ENCODE peak calls at places on chromosomes 3 and 15, in five cellular contexts. V is naive thymus-derived CD4-positive, alpha-beta T cell; B is Peyer's patch; H is fibroblast of lung; P is heart left ventricle. X is an unnamed sample. For H3K27me3 and H3K36me3, the result is how much of the 10 kb centered on the place peaks cover.

GRCh38 chr3:25532763-25533162 is 104.7 kb downstream of the RARB start:
- DNase-seq in V (no peak), B (peak), H (peak), P (no peak), X (no peak)

GRCh38 chr3:175511219-175511780 is 652.2 kb downstream of the NAALADL2 start:
- DNase-seq in V (no peak), B (no peak), H (no peak), P (no peak), X (no peak)

GRCh38 chr3:122558605-122559004 is 5.5 kb downstream of the PARP9 start:
- DNase-seq in V (no peak), B (no peak), H (no peak), P (no peak), X (no peak)

GRCh38 chr15:81011593-81011992 is 10.9 kb downstream of the TLNRD1 start:
- DNase-seq in V (no peak), B (no peak), H (no peak), P (no peak), X (no peak)

GRCh38 chr3:178562143-178562868 is 26.1 kb downstream of the KCNMB2 start:
- DNase-seq in V (no peak), B (no peak), H (peak), P (peak), X (no peak)

GRCh38 chr15:50939911-50940310 is 31.4 kb downstream of the AP4E1 start:
- DNase-seq in V (no peak), B (no peak), H (peak), P (no peak), X (no peak)

GRCh38 chr3:194095464-194095863 is 40.5 kb upstream of the HES1 start:
- DNase-seq in V (no peak), B (peak), H (no peak), P (peak), X (no peak)

GRCh38 chr3:168863561-168863960 is 767.8 kb upstream of the GOLIM4 start:
- DNase-seq in V (no peak), B (no peak), H (no peak), P (no peak), X (no peak)

GRCh38 chr3:32958509-32958908 is 7.1 kb downstream of the CCR4 start:
- DNase-seq in V (no peak), B (no peak), H (no peak), P (no peak), X (no peak)

GRCh38 chr3:149603126-149604074 is 54.4 kb downstream of the WWTR1 start:
- DNase-seq in V (no peak), B (no peak), H (peak), P (no peak), X (no peak)

GRCh38 chr3:73036694-73037368 is 24.6 kb upstream of the EBLN2 start:
- DNase-seq in V (no peak), B (no peak), H (no peak), P (no peak), X (no peak)

GRCh38 chr15:100783296-100783695 is 96.3 kb upstream of the ALDH1A3 start:
- DNase-seq in V (no peak), B (peak), H (no peak), P (no peak), X (no peak)

GRCh38 chr3:97880267-97880666 is 58.5 kb downstream of the CRYBG3 start:
- DNase-seq in V (no peak), B (no peak), H (no peak), P (no peak), X (no peak)

GRCh38 chr15:92531406-92531805 is 124.2 kb downstream of the FAM174B start:
- DNase-seq in V (no peak), B (no peak), H (no peak), P (no peak), X (no peak)

GRCh38 chr3:124691599-124691998 is 38.7 kb upstream of the UMPS start:
- DNase-seq in V (no peak), B (no peak), H (peak), P (no peak), X (no peak)

GRCh38 chr3:124680521-124680920 is 49.7 kb upstream of the UMPS start:
- DNase-seq in V (no peak), B (no peak), H (no peak), P (no peak), X (no peak)

GRCh38 chr3:124688580-124689454 is 41.4 kb upstream of the UMPS start:
- DNase-seq in V (peak), B (peak), H (peak), P (peak), X (no peak)

GRCh38 chr3:124685481-124685880 is 44.8 kb upstream of the UMPS start:
- DNase-seq in V (no peak), B (no peak), H (no peak), P (no peak), X (peak)

DNA sequence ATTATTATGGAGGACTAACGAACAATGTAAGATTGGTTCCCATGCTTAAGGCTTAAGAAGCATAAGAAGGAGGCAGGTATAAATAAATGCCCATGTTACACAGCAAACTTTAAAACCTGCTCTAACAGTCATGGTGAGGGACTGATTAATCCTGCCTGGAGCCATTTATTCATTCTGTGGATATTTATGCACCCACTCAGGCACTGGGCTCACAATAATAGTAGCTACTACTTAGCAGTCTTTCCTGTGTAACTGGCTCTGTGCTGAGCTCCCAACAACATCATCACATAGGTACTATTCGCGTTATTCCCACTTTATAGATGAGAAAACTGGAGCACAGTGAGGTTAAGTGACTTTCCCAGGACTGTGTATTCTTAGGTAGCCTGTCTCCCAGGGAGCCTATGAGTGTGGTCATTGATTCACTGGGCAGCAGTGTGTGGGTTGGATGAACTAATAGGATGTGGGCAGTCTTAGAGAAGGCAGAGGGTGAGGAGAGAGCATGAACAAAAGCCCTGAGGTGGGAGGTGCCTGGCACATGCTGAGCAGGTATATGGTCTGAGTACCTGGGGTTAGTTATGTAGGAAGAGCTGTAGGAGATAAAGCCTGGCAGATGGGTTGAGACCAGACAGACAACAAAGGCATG is 44.1 kb upstream of the UMPS start:
- DNase-seq in V (no peak), B (no peak), H (no peak), P (no peak), X (no peak)
- H3K27me3 ChIP-seq in V (under half), B (under half), H (under half), P (under half), X (under half)

GRCh38 chr3:170360476-170360875 is 3.0 kb downstream of the SKIL start:
- DNase-seq in V (no peak), B (no peak), H (peak), P (no peak), X (no peak)
- H3K4me3 ChIP-seq in V (no peak), B (no peak), H (peak), P (peak), X (no peak)

DNA sequence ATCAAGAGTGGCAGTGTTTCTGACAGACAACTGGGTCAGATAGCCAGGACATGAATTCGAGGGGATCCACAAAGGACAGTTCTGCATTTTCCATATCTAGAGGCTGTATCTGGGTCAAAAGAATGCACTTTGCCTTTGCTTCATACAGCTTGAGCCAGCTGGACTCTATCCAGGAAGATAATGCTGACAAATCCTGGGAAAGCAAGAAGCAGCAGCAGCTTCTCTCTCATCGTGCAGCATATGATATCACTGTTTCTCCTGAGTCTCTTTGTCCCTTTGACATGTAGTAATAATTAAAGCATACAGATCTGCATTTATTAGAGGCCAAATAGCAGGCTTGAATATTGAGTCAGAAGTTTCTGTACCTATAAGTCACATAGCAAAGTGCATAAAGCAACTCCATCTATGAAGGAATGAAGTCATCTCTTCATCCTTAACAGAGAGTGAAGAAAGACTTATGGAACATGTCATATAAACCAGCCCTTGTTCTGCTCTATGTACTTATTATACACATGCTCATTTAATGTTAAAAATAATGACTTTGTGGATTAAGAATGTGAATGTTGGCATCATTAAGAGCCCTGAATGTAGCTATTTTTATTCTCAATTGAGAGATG is 236.8 kb upstream of the GBE1 start:
- DNase-seq in V (no peak), B (no peak), H (peak), P (no peak), X (no peak)
- H3K36me3 ChIP-seq in V (under half), B (under half), H (under half), P (under half), X (under half)

DNA sequence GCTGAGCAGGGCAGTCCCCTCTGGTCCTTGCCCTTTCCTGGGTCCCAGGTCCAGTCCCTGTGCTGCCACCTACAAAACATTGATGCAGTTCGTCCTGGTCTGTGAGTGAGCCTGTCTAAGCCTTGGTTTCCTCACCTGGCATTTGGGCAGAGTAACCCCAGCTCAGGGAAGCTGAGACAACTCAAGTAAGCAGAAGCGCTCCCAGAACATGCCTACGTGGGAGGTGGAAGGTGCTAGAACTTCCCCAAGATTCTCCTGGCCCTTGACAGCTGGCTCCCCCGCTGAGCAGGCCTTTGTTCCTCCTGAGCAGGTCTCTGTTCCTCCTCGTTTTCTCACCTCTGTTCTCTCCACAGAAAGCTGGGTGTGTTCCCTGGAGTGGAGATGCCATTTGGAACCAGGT is 30.5 kb downstream of the PRR20G start:
- DNase-seq in V (no peak), B (no peak), H (no peak), P (no peak), X (no peak)
- H3K27me3 ChIP-seq in V (under half), B (under half), H (under half), P (under half), X (under half)